ENCODE peak calls at places on chromosomes 4 and X, in six cellular contexts. One of them, this sample, is unnamed.

GRCh38 chr4:3819210-3819919 is 53.2 kb downstream of the ADRA2C start:
- DNase-seq in neuronal stem cell: no peak
- DNase-seq in IMR-90: no peak
- DNase-seq in mesenchymal stem cell: no peak
- DNase-seq in H1: no peak
- DNase-seq in trophoblast cell: no peak
- DNase-seq in this sample: no peak

GRCh38 chr4:81503586-81503985 is 31.9 kb upstream of the RASGEF1B start:
- DNase-seq in neuronal stem cell: no peak
- DNase-seq in IMR-90: no peak
- DNase-seq in mesenchymal stem cell: no peak
- DNase-seq in H1: no peak
- DNase-seq in trophoblast cell: no peak
- DNase-seq in this sample: no peak

GRCh38 chr4:139030614-139031235 is 15.1 kb downstream of the NOCT start:
- DNase-seq in neuronal stem cell: peak
- DNase-seq in IMR-90: peak
- DNase-seq in mesenchymal stem cell: peak
- DNase-seq in H1: peak
- DNase-seq in trophoblast cell: peak
- DNase-seq in this sample: peak

GRCh38 chr4:169152899-169153298 is 117.9 kb downstream of the SH3RF1 start:
- DNase-seq in neuronal stem cell: no peak
- DNase-seq in IMR-90: no peak
- DNase-seq in mesenchymal stem cell: no peak
- DNase-seq in H1: no peak
- DNase-seq in trophoblast cell: no peak
- DNase-seq in this sample: no peak

GRCh38 chr4:106986486-106986885 is 49.6 kb downstream of the DKK2 start:
- DNase-seq in neuronal stem cell: no peak
- DNase-seq in IMR-90: no peak
- DNase-seq in mesenchymal stem cell: peak
- DNase-seq in H1: no peak
- DNase-seq in trophoblast cell: no peak
- DNase-seq in this sample: no peak

GRCh38 chr4:47065099-47065498 is 33.7 kb downstream of the GABRB1 start:
- DNase-seq in neuronal stem cell: no peak
- DNase-seq in IMR-90: no peak
- DNase-seq in mesenchymal stem cell: no peak
- DNase-seq in H1: no peak
- DNase-seq in trophoblast cell: no peak
- DNase-seq in this sample: no peak

GRCh38 chr4:51831133-51831532 is 11.8 kb upstream of the DCUN1D4 start:
- DNase-seq in neuronal stem cell: peak
- DNase-seq in IMR-90: peak
- DNase-seq in mesenchymal stem cell: peak
- DNase-seq in H1: peak
- DNase-seq in trophoblast cell: peak
- DNase-seq in this sample: peak

GRCh38 chr4:127155121-127155520 is 477.6 kb upstream of the INTU start:
- DNase-seq in neuronal stem cell: no peak
- DNase-seq in IMR-90: no peak
- DNase-seq in mesenchymal stem cell: no peak
- DNase-seq in H1: no peak
- DNase-seq in trophoblast cell: no peak
- DNase-seq in this sample: no peak

GRCh38 chr4:86556791-86557415 is 37.2 kb upstream of the PTPN13 start:
- DNase-seq in neuronal stem cell: no peak
- DNase-seq in IMR-90: no peak
- DNase-seq in mesenchymal stem cell: no peak
- DNase-seq in H1: no peak
- DNase-seq in trophoblast cell: no peak
- DNase-seq in this sample: no peak

GRCh38 chr4:104616401-104616820 is 121.7 kb upstream of the CXXC4 start:
- DNase-seq in neuronal stem cell: no peak
- DNase-seq in IMR-90: no peak
- DNase-seq in mesenchymal stem cell: peak
- DNase-seq in H1: no peak
- DNase-seq in trophoblast cell: no peak
- DNase-seq in this sample: no peak

GRCh38 chrX:114075073-114075673 is 508.7 kb upstream of the HTR2C start:
- DNase-seq in neuronal stem cell: no peak
- DNase-seq in IMR-90: no peak
- DNase-seq in mesenchymal stem cell: peak
- DNase-seq in H1: no peak
- DNase-seq in trophoblast cell: no peak
- DNase-seq in this sample: no peak

GRCh38 chr4:22129454-22130075 is 181.0 kb upstream of the KCNIP4 start:
- DNase-seq in neuronal stem cell: peak
- DNase-seq in IMR-90: peak
- DNase-seq in mesenchymal stem cell: peak
- DNase-seq in H1: peak
- DNase-seq in trophoblast cell: no peak
- DNase-seq in this sample: peak

GRCh38 chr4:159552979-159553768 is 450.3 kb downstream of the RAPGEF2 start:
- DNase-seq in neuronal stem cell: no peak
- DNase-seq in IMR-90: no peak
- DNase-seq in mesenchymal stem cell: no peak
- DNase-seq in H1: no peak
- DNase-seq in trophoblast cell: no peak
- DNase-seq in this sample: no peak

GRCh38 chr4:159551268-159551667 is 448.4 kb downstream of the RAPGEF2 start:
- DNase-seq in neuronal stem cell: no peak
- DNase-seq in IMR-90: no peak
- DNase-seq in mesenchymal stem cell: peak
- DNase-seq in H1: no peak
- DNase-seq in trophoblast cell: no peak
- DNase-seq in this sample: no peak

DNA sequence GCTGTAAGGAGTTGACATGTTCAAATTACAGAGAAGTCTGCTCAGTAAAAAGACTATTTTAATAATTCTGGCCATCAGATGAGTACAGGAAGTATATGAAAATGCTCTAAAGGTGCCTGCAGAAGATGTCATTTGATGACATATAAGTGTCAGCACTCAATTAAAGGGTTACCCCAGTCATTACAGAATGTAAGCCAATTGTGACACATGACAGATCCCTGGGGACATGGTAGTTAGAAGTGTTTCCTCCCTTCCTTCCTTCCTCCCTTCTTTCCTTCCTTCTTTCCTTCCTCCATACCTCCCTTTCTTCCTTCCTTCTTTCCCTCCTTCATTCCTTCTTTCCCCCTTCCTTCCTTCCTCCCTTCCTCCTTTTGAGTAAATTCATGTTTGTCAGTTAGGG is 453.0 kb downstream of the RAPGEF2 start:
- DNase-seq in neuronal stem cell: no peak
- DNase-seq in IMR-90: no peak
- DNase-seq in mesenchymal stem cell: no peak
- DNase-seq in H1: no peak
- DNase-seq in trophoblast cell: no peak
- DNase-seq in this sample: no peak
- H3K14ac ChIP-seq in neuronal stem cell: no peak
- H3K14ac ChIP-seq in IMR-90: no peak
- H3K14ac ChIP-seq in mesenchymal stem cell: no peak
- H3K14ac ChIP-seq in H1: no peak
- H3K14ac ChIP-seq in trophoblast cell: no peak
- H3K14ac ChIP-seq in this sample: no peak

GRCh38 chr4:152188801-152189200 is 347.1 kb downstream of the FBXW7 start:
- DNase-seq in neuronal stem cell: no peak
- DNase-seq in IMR-90: no peak
- DNase-seq in mesenchymal stem cell: no peak
- DNase-seq in H1: no peak
- DNase-seq in trophoblast cell: no peak
- DNase-seq in this sample: no peak

GRCh38 chr4:152193059-152193458 is 342.8 kb downstream of the FBXW7 start:
- DNase-seq in neuronal stem cell: no peak
- DNase-seq in IMR-90: no peak
- DNase-seq in mesenchymal stem cell: no peak
- DNase-seq in H1: no peak
- DNase-seq in trophoblast cell: no peak
- DNase-seq in this sample: no peak

GRCh38 chr4:152190907-152191306 is 345.0 kb downstream of the FBXW7 start:
- DNase-seq in neuronal stem cell: no peak
- DNase-seq in IMR-90: no peak
- DNase-seq in mesenchymal stem cell: no peak
- DNase-seq in H1: no peak
- DNase-seq in trophoblast cell: no peak
- DNase-seq in this sample: no peak

GRCh38 chr4:152187693-152188092 is 348.2 kb downstream of the FBXW7 start:
- DNase-seq in neuronal stem cell: no peak
- DNase-seq in IMR-90: no peak
- DNase-seq in mesenchymal stem cell: no peak
- DNase-seq in H1: no peak
- DNase-seq in trophoblast cell: no peak
- DNase-seq in this sample: no peak

GRCh38 chr4:152189451-152190179 is 346.3 kb downstream of the FBXW7 start:
- DNase-seq in neuronal stem cell: no peak
- DNase-seq in IMR-90: no peak
- DNase-seq in mesenchymal stem cell: no peak
- DNase-seq in H1: no peak
- DNase-seq in trophoblast cell: no peak
- DNase-seq in this sample: no peak
- H2AFZ ChIP-seq in neuronal stem cell: peak
- H2AFZ ChIP-seq in IMR-90: no peak
- H2AFZ ChIP-seq in mesenchymal stem cell: no peak
- H2AFZ ChIP-seq in H1: no peak
- H2AFZ ChIP-seq in trophoblast cell: no peak
- H2AFZ ChIP-seq in this sample: no peak

DNA sequence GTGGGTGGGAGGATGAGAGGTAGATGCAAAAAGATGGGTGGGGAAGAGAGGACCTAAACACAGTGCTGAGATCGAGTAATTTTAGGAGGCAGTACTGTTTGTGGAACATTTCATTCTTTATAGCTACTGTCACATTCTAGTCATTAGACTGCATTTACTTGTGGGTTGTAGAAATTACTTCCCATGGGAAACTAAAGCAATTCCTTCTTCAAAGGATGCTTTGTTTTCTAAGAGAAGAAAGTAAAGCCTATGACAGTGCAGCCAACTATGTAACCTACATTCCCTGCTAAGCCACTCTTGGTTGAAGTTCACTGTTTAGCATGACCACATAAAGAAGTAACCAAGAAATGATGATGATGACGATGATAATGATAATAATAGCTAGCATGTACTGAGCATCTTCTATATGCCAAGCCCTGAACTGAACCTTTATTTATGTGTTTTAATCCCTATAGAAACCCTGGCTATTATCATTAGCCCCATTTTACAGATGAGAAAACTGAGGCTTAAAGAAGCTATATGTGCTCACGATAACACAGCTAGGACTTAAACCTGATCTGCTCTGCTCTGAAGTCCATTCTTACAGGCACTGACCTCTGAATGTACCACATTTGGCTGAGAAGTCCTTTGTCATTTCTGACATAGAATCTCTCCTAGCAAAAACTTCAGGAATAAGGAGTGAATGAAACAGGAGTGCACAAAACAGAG is 114.5 kb upstream of the KIT start:
- DNase-seq in neuronal stem cell: no peak
- DNase-seq in IMR-90: peak
- DNase-seq in mesenchymal stem cell: peak
- DNase-seq in H1: no peak
- DNase-seq in trophoblast cell: no peak
- DNase-seq in this sample: no peak
- H3K14ac ChIP-seq in neuronal stem cell: no peak
- H3K14ac ChIP-seq in IMR-90: peak
- H3K14ac ChIP-seq in mesenchymal stem cell: no peak
- H3K14ac ChIP-seq in H1: no peak
- H3K14ac ChIP-seq in trophoblast cell: no peak
- H3K14ac ChIP-seq in this sample: no peak

GRCh38 chr4:15402146-15402545 is 25.7 kb upstream of the C1QTNF7 start:
- DNase-seq in neuronal stem cell: no peak
- DNase-seq in IMR-90: peak
- DNase-seq in mesenchymal stem cell: peak
- DNase-seq in H1: no peak
- DNase-seq in trophoblast cell: no peak
- DNase-seq in this sample: no peak

GRCh38 chr4:15398732-15399131 is 29.1 kb upstream of the C1QTNF7 start:
- DNase-seq in neuronal stem cell: no peak
- DNase-seq in IMR-90: no peak
- DNase-seq in mesenchymal stem cell: no peak
- DNase-seq in H1: no peak
- DNase-seq in trophoblast cell: no peak
- DNase-seq in this sample: no peak

GRCh38 chr4:15402974-15403373 is 24.9 kb upstream of the C1QTNF7 start:
- DNase-seq in neuronal stem cell: no peak
- DNase-seq in IMR-90: no peak
- DNase-seq in mesenchymal stem cell: no peak
- DNase-seq in H1: no peak
- DNase-seq in trophoblast cell: no peak
- DNase-seq in this sample: no peak

GRCh38 chr4:15400276-15400675 is 27.6 kb upstream of the C1QTNF7 start:
- DNase-seq in neuronal stem cell: no peak
- DNase-seq in IMR-90: no peak
- DNase-seq in mesenchymal stem cell: no peak
- DNase-seq in H1: no peak
- DNase-seq in trophoblast cell: no peak
- DNase-seq in this sample: no peak

GRCh38 chr4:15400911-15401671 is 26.7 kb upstream of the C1QTNF7 start:
- DNase-seq in neuronal stem cell: no peak
- DNase-seq in IMR-90: peak
- DNase-seq in mesenchymal stem cell: peak
- DNase-seq in H1: no peak
- DNase-seq in trophoblast cell: peak
- DNase-seq in this sample: no peak
- H2AFZ ChIP-seq in neuronal stem cell: no peak
- H2AFZ ChIP-seq in IMR-90: peak
- H2AFZ ChIP-seq in mesenchymal stem cell: no peak
- H2AFZ ChIP-seq in H1: peak
- H2AFZ ChIP-seq in trophoblast cell: peak
- H2AFZ ChIP-seq in this sample: no peak

DNA sequence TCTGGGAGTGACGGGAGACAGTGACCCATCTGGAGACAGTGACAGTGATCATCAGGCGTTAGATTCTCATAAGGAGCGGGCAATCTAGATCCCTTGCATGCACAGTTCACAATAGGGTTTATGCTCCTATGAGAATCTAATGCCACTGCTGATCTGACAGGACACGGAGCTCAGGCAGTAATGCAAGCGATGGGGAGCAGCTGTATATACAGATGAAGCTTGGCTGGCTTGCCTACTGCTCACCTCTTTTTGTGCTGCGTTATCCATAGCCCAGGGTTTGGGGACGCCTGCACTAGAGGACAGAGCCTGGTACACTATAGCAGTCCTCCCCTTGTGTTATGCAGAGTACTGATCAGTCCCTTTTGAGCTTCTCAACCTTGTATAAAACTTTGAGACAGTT is 23.5 kb downstream of the NFKB1 start:
- DNase-seq in neuronal stem cell: no peak
- DNase-seq in IMR-90: no peak
- DNase-seq in mesenchymal stem cell: no peak
- DNase-seq in H1: no peak
- DNase-seq in trophoblast cell: no peak
- DNase-seq in this sample: no peak
- H3K14ac ChIP-seq in neuronal stem cell: no peak
- H3K14ac ChIP-seq in IMR-90: no peak
- H3K14ac ChIP-seq in mesenchymal stem cell: no peak
- H3K14ac ChIP-seq in H1: no peak
- H3K14ac ChIP-seq in trophoblast cell: no peak
- H3K14ac ChIP-seq in this sample: no peak

DNA sequence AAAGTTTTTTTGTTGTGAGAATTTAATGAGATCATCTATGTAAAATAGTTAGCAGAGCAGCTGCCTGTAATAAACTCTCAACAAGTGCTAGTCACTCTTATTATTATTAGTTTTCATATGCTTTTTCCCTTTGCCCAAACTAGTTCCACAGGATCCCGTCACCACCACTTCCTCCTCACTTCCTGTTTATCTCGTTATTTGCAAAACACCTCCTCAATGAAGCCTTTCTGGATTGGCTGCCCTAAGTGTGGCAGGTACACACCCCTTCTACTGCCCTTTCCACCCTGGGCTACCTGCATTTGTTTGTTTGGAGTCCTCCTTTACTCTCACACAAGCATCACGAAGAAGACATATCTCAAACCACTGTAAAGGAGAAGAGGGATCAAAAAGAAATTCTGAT is 54.4 kb upstream of the KLF3 start:
- DNase-seq in neuronal stem cell: no peak
- DNase-seq in IMR-90: no peak
- DNase-seq in mesenchymal stem cell: no peak
- DNase-seq in H1: no peak
- DNase-seq in trophoblast cell: no peak
- DNase-seq in this sample: peak
- H2AFZ ChIP-seq in neuronal stem cell: no peak
- H2AFZ ChIP-seq in IMR-90: no peak
- H2AFZ ChIP-seq in mesenchymal stem cell: no peak
- H2AFZ ChIP-seq in H1: peak
- H2AFZ ChIP-seq in trophoblast cell: no peak
- H2AFZ ChIP-seq in this sample: no peak

This sample was measured in H9.